ENCODE peak calls at places on chromosomes 12 and 14, in six cellular contexts. U is activated CD4-positive, alpha-beta T cell treated with anti-CD3 and anti-CD28 coated beads for 48 hours; Q is NCI-H524; Y is CD8-positive, alpha-beta T cell; V is choroid plexus epithelial cell; X is anterior cingulate cortex. S is an unnamed sample.

GRCh38 chr14:74763803-74764531 is 851 bp downstream of the YLPM1 start:
- DNase-seq in U (peak; percentile 39), Q (peak; percentile 40), Y (peak; percentile 9), V (peak; percentile 31), X (no peak), S (peak; percentile 54)

GRCh38 chr14:61476105-61476736 is 154.8 kb downstream of the PRKCH start:
- DNase-seq in U (no peak), Q (no peak), Y (no peak), V (no peak), X (no peak), S (no peak)

GRCh38 chr12:54954228-54954627 is 30.3 kb downstream of the TESPA1 start:
- DNase-seq in U (no peak), Q (no peak), Y (no peak), V (no peak), X (no peak), S (no peak)

GRCh38 chr14:64948612-64949210 is 6.2 kb upstream of the GPX2 start:
- DNase-seq in U (no peak), Q (no peak), Y (no peak), V (peak; percentile 13), X (no peak), S (no peak)

GRCh38 chr12:77924703-77925102 is 94.0 kb downstream of the NAV3 start:
- DNase-seq in U (no peak), Q (peak; percentile 17), Y (no peak), V (peak; percentile 73), X (no peak), S (peak; percentile 69)

GRCh38 chr12:109763201-109763841 is 49.7 kb downstream of the FAM222A start:
- DNase-seq in U (peak; percentile 42), Q (no peak), Y (no peak), V (peak; percentile 37), X (no peak), S (no peak)

GRCh38 chr14:52863339-52863700 is 71.9 kb upstream of the GNPNAT1 start:
- DNase-seq in U (no peak), Q (no peak), Y (no peak), V (peak; percentile 68), X (no peak), S (peak; percentile 34)

GRCh38 chr14:49982522-49982951 is 89.7 kb downstream of the ARF6 start:
- DNase-seq in U (no peak), Q (no peak), Y (no peak), V (peak; percentile 96), X (no peak), S (peak; percentile 86)

GRCh38 chr12:64265839-64266238 is 43.7 kb upstream of the KICS2 start:
- DNase-seq in U (no peak), Q (no peak), Y (no peak), V (no peak), X (no peak), S (no peak)

GRCh38 chr12:102171951-102172350 is 25.7 kb downstream of the PMCH start:
- DNase-seq in U (no peak), Q (no peak), Y (no peak), V (peak; percentile 11), X (no peak), S (no peak)

GRCh38 chr14:74702293-74702692 is 10.6 kb downstream of the AREL1 start:
- DNase-seq in U (no peak), Q (no peak), Y (no peak), V (no peak), X (no peak), S (no peak)

GRCh38 chr12:10069099-10069498 is 29.7 kb downstream of the CLEC1A start:
- DNase-seq in U (no peak), Q (no peak), Y (no peak), V (no peak), X (no peak), S (peak; percentile 18)

GRCh38 chr12:57764662-57765002 is 2.2 kb downstream of the CYP27B1 start:
- DNase-seq in U (peak; percentile 60), Q (no peak), Y (no peak), V (no peak), X (no peak), S (no peak)

GRCh38 chr12:64273527-64274403 is 51.7 kb upstream of the KICS2 start:
- DNase-seq in U (peak; percentile 27), Q (peak; percentile 79), Y (no peak), V (peak; percentile 50), X (no peak), S (no peak)